ENCODE peak calls at places on chromosomes 16 and 17, in five cellular contexts. Z is H1, J is K562, E is gastrocnemius medialis, L is H54. I is an unnamed sample.

GRCh38 chr17:39143552-39144093 is 7.8 kb downstream of the PLXDC1 start:
- DNase-seq in Z (no peak), J (no peak), E (peak; percentile 58), L (no peak), I (no peak)

GRCh38 chr16:89410794-89411309 is 79.5 kb downstream of the ANKRD11 start:
- DNase-seq in Z (no peak), J (no peak), E (peak; percentile 53), L (no peak), I (peak; percentile 89)

GRCh38 chr17:32161506-32162365 is 19.4 kb downstream of the RHOT1 start:
- DNase-seq in Z (no peak), J (no peak), E (no peak), L (peak; percentile 58), I (no peak)

GRCh38 chr17:1820518-1821252 is 9.0 kb downstream of the SMYD4 start:
- DNase-seq in Z (no peak), J (no peak), E (no peak), L (no peak), I (no peak)

GRCh38 chr16:61879-62281 is 8.3 kb downstream of the SNRNP25 start:
- DNase-seq in Z (no peak), J (no peak), E (no peak), L (no peak), I (no peak)

GRCh38 chr16:89444151-89444723 is 46.1 kb downstream of the ANKRD11 start:
- DNase-seq in Z (no peak), J (no peak), E (no peak), L (no peak), I (no peak)

GRCh38 chr17:28407130-28407973 is 1.3 kb upstream of the SLC46A1 start:
- DNase-seq in Z (peak; percentile 66), J (no peak), E (no peak), L (no peak), I (no peak)

GRCh38 chr17:41615454-41615853 is 2.9 kb upstream of the KRT16 start:
- DNase-seq in Z (no peak), J (no peak), E (no peak), L (no peak), I (no peak)

GRCh38 chr16:50578147-50578546 is 30.0 kb downstream of the NKD1 start:
- DNase-seq in Z (no peak), J (no peak), E (no peak), L (no peak), I (no peak)

GRCh38 chr16:54326266-54326662 is 39.7 kb upstream of the IRX3 start:
- DNase-seq in Z (no peak), J (no peak), E (no peak), L (peak; percentile 15), I (no peak)

GRCh38 chr17:29557085-29557697 is 9.6 kb downstream of the ABHD15 start:
- DNase-seq in Z (peak; percentile 13), J (no peak), E (no peak), L (no peak), I (no peak)

GRCh38 chr16:85888405-85889331 is 10.3 kb upstream of the IRF8 start:
- DNase-seq in Z (no peak), J (no peak), E (no peak), L (peak; percentile 72), I (no peak)

GRCh38 chr17:41538565-41538991 is 10.5 kb upstream of the KRT19 start:
- DNase-seq in Z (no peak), J (no peak), E (no peak), L (no peak), I (no peak)

GRCh38 chr16:3065742-3066439 is 451 bp downstream of the IL32 start:
- DNase-seq in Z (no peak), J (peak; percentile 6), E (no peak), L (no peak), I (no peak)

GRCh38 chr17:37824534-37825485 is 80.0 kb upstream of the HNF1B start:
- DNase-seq in Z (no peak), J (no peak), E (no peak), L (peak; percentile 84), I (peak; percentile 20)

GRCh38 chr16:16025214-16025968 is 76.0 kb downstream of the ABCC1 start:
- DNase-seq in Z (no peak), J (peak; percentile 24), E (no peak), L (peak; percentile 68), I (no peak)
- TF ChIP-seq POLR2A in Z (no peak), J (no peak), E (no peak), L (no peak), I (no peak)

DNA sequence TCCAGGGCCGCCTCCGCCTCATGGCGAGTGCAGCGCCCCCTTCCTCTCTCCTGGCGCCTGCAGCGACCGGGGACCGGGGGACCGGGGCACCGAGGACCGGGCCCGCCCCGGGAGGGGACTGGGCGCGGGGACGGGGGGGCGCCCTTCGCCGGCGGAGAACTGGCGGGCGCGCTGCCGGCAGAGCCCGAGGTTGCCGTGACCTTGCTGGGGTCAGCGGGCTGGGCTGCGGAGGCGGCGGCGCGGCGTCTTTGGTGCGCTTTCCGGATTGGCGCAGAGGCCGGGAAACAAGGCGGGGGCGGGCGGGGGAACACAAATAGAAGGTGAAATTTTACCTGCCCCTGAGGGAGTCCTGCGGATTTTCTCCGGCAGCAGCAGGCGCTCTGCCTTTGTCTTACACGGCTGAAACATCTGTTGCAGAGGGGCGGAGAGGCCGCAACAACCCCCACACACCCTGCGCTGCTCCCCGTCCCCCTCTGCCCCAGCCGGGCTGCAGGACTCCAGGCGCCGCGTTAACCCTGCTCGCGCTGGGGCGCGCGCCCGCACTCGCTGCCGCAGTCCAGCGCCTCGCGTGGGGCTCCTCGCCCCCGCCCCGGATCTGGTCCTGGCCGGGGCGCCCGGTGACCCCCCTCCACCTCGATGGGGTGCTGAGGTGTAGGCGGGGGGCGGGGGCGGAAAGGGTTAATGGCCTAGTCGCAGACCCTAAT is 53.5 kb downstream of the SREBF1 start:
- DNase-seq in Z (peak; percentile 83), J (peak; percentile 74), E (peak; percentile 90), L (no peak), I (peak; percentile 59)
- TF ChIP-seq POLR2A in Z (no peak), J (no peak), E (peak; percentile 78), L (no peak), I (no peak)

GRCh38 chr17:67491009-67491677 is 114.1 kb downstream of the PITPNC1 start:
- DNase-seq in Z (peak; percentile 62), J (no peak), E (peak; percentile 90), L (peak; percentile 84), I (peak; percentile 91)
- TF ChIP-seq POLR2A in Z (no peak), J (no peak), E (peak; percentile 78), L (no peak), I (no peak)

GRCh38 chr17:50931003-50931878 is 65.1 kb upstream of the TOB1 start:
- DNase-seq in Z (peak; percentile 77), J (peak; percentile 72), E (peak; percentile 95), L (peak; percentile 75), I (peak; percentile 94)
- TF ChIP-seq POLR2A in Z (no peak), J (no peak), E (peak; percentile 88), L (peak; percentile 25), I (no peak)